ENCODE peak calls at places on chromosomes 3 and 15, in seven cellular contexts. Q is breast epithelium, U is HepG2, E is HCT116, Z is K562, D is esophagus muscularis mucosa, V is spleen. J is an unnamed sample.
A peak's percentile ranks its signal among the peaks of the same experiment; 100 is the strongest.

GRCh38 chr3:187027531-187027936 is 97.2 kb downstream of the ST6GAL1 start:
- DNase-seq in Q (no peak), U (no peak), E (no peak), Z (no peak), D (no peak), V (no peak), J (no peak)

GRCh38 chr3:112635674-112636073 is 5.3 kb downstream of the CCDC80 start:
- DNase-seq in Q (no peak), U (no peak), E (no peak), Z (no peak), D (no peak), V (no peak), J (no peak)

GRCh38 chr3:21795152-21795837 is 44.3 kb upstream of the ZNF385D start:
- DNase-seq in Q (no peak), U (no peak), E (no peak), Z (no peak), D (no peak), V (no peak), J (no peak)

GRCh38 chr3:24985631-24986030 is 442.4 kb upstream of the RARB start:
- DNase-seq in Q (no peak), U (no peak), E (no peak), Z (no peak), D (no peak), V (no peak), J (no peak)

GRCh38 chr3:44865272-44866005 is 3.7 kb downstream of the TMEM42 start:
- DNase-seq in Q (no peak), U (no peak), E (no peak), Z (no peak), D (no peak), V (no peak), J (no peak)

GRCh38 chr15:59147666-59148065 is 42.7 kb downstream of the CCNB2 start:
- DNase-seq in Q (no peak), U (no peak), E (no peak), Z (no peak), D (no peak), V (no peak), J (no peak)

GRCh38 chr3:4030567-4030966 is 231.3 kb downstream of the LRRN1 start:
- DNase-seq in Q (no peak), U (no peak), E (no peak), Z (no peak), D (no peak), V (no peak), J (no peak)

GRCh38 chr3:155370198-155370597 is 76.7 kb upstream of the STRIT1 start:
- DNase-seq in Q (no peak), U (no peak), E (no peak), Z (no peak), D (no peak), V (no peak), J (no peak)

GRCh38 chr15:86634146-86634545 is 554.5 kb downstream of the AGBL1 start:
- DNase-seq in Q (no peak), U (no peak), E (no peak), Z (no peak), D (no peak), V (no peak), J (no peak)

GRCh38 chr3:159814161-159814560 is 174.5 kb upstream of the IL12A start:
- DNase-seq in Q (no peak), U (no peak), E (no peak), Z (no peak), D (no peak), V (no peak), J (no peak)

GRCh38 chr3:12138044-12138443 is 20.7 kb downstream of the TIMP4 start:
- DNase-seq in Q (no peak), U (no peak), E (peak; percentile 8), Z (peak; percentile 22), D (no peak), V (no peak), J (no peak)

GRCh38 chr15:35723852-35724251 is 177.9 kb upstream of the DPH6 start:
- DNase-seq in Q (no peak), U (no peak), E (no peak), Z (no peak), D (no peak), V (no peak), J (no peak)

GRCh38 chr3:184659797-184660301 is 52.0 kb downstream of the MAGEF1 start:
- DNase-seq in Q (no peak), U (peak; percentile 47), E (no peak), Z (no peak), D (no peak), V (no peak), J (no peak)

GRCh38 chr3:42264399-42265058 is 1.5 kb downstream of the CCK start:
- DNase-seq in Q (peak; percentile 65), U (no peak), E (no peak), Z (peak; percentile 46), D (no peak), V (no peak), J (no peak)

GRCh38 chr3:191768421-191768820 is 307.5 kb downstream of the PYDC2 start:
- DNase-seq in Q (no peak), U (no peak), E (no peak), Z (no peak), D (no peak), V (no peak), J (no peak)

GRCh38 chr3:45546223-45546622 is 48.3 kb upstream of the LIMD1 start:
- DNase-seq in Q (no peak), U (no peak), E (no peak), Z (no peak), D (no peak), V (no peak), J (no peak)

GRCh38 chr3:112007641-112008040 is 8.9 kb downstream of the TAGLN3 start:
- DNase-seq in Q (no peak), U (no peak), E (no peak), Z (no peak), D (peak; percentile 78), V (no peak), J (no peak)

GRCh38 chr3:50519471-50520089 is 16.1 kb upstream of the CACNA2D2 start:
- DNase-seq in Q (peak; percentile 74), U (peak; percentile 41), E (peak; percentile 60), Z (peak; percentile 73), D (no peak), V (peak; percentile 88), J (peak; percentile 60)

GRCh38 chr15:67158367-67158766 is 93.0 kb downstream of the SMAD3 start:
- DNase-seq in Q (no peak), U (no peak), E (no peak), Z (no peak), D (no peak), V (no peak), J (no peak)
- TF ChIP-seq POLR2A in Q (no peak), U (no peak), E (no peak), Z (no peak), D (no peak), V (no peak), J (no peak)

GRCh38 chr3:10637342-10637741 is 132.0 kb upstream of the ATP2B2 start:
- DNase-seq in Q (no peak), U (no peak), E (no peak), Z (no peak), D (no peak), V (no peak), J (no peak)
- TF ChIP-seq POLR2AphosphoS5 in Q (no peak), U (no peak), E (no peak), Z (no peak), D (no peak), V (no peak), J (no peak)

DNA sequence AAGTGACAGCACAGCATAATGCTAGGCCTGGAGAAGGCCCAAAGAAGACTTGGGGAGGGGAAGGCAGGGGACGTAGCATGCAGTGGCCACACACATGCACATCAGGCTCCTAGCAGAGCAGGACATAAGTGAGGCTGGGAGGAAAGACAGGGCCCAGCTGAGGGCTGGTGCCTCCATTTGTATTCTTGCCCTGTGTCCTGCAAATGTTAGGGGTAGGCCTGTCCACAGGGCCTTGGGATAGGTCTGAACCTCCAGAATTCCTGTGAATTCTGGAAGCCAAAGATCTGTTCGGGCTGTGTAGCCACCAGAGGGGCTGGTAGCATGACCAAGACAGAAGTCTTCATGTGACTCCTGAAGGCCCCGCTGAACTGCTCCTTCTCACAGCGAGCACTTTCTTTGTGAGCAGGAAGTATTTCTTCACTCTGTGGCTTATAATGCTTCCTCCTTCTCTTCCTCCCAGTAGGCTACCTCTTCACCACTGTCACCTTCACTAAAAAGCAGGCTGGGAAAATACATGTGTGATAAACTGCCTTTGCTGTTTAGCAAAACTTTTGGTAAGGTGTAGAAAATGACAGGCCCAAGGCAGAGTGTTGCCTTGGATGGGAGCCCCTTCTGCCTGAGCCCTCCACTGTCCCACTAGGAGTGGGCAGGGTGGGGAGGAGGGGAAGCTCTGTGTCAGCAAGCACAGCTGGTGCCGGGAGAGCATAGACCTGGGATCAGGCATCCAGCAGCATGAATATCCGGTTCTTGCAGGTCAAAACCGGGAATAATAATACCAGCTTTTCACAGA is 8.4 kb downstream of the CERS3 start:
- DNase-seq in Q (no peak), U (no peak), E (no peak), Z (no peak), D (peak; percentile 66), V (no peak), J (no peak)
- TF ChIP-seq POLR2A in Q (no peak), U (no peak), E (no peak), Z (no peak), D (no peak), V (no peak), J (no peak)

GRCh38 chr15:39598958-39599845 is 18.3 kb downstream of the THBS1 start:
- DNase-seq in Q (no peak), U (no peak), E (no peak), Z (no peak), D (no peak), V (no peak), J (no peak)
- TF ChIP-seq POLR2AphosphoS5 in Q (no peak), U (no peak), E (no peak), Z (no peak), D (peak; percentile 1), V (no peak), J (no peak)

J was measured in GM12892.